ENCODE peak calls at places on chromosomes 2 and 18, in nine cellular contexts. Z is NCI-H146; H is heart right ventricle; X is endothelial cell of umbilical vein; V is stimulated activated CD4-positive, alpha-beta T cell treated with anti-CD3 and anti-CD28 coated beads, Interleukin-15, amount 100 ng/mL, for 48 hours; Y is HEK293T; B is transverse colon; L is GM13976; D is CD4-positive, alpha-beta T cell. A is an unnamed sample.
A peak's percentile ranks its signal among the peaks of the same experiment; 100 is the strongest.

GRCh38 chr2:3557588-3558204 is 437 bp downstream of the RNASEH1 start:
- DNase-seq in Z (peak; percentile 68), H (no peak), X (peak; percentile 10), V (no peak), Y (peak; percentile 40), B (no peak), L (no peak), D (no peak), A (no peak)

GRCh38 chr2:103734911-103735310 is 973.1 kb downstream of the TMEM182 start:
- DNase-seq in Z (no peak), H (no peak), X (no peak), V (no peak), Y (no peak), B (no peak), L (no peak), D (no peak), A (no peak)

GRCh38 chr18:37403100-37403781 is 162.4 kb downstream of the CELF4 start:
- DNase-seq in Z (peak; percentile 57), H (peak; percentile 43), X (no peak), V (no peak), Y (no peak), B (no peak), L (no peak), D (no peak), A (peak; percentile 91)

GRCh38 chr2:54416166-54416798 is 39.8 kb upstream of the SPTBN1 start:
- DNase-seq in Z (no peak), H (no peak), X (peak; percentile 94), V (no peak), Y (no peak), B (no peak), L (no peak), D (no peak), A (no peak)

GRCh38 chr2:70854416-70854815 is 18.8 kb upstream of the CD207 start:
- DNase-seq in Z (no peak), H (no peak), X (no peak), V (no peak), Y (no peak), B (no peak), L (no peak), D (no peak), A (no peak)

GRCh38 chr2:200705305-200705985 is 106.3 kb upstream of the BZW1 start:
- DNase-seq in Z (peak; percentile 1), H (no peak), X (no peak), V (no peak), Y (peak; percentile 26), B (no peak), L (no peak), D (no peak), A (no peak)

GRCh38 chr2:45264227-45265225 is 255.3 kb upstream of the SIX2 start:
- DNase-seq in Z (no peak), H (no peak), X (no peak), V (no peak), Y (no peak), B (no peak), L (no peak), D (no peak), A (no peak)

GRCh38 chr18:49920731-49921130 is 107.4 kb upstream of the ACAA2 start:
- DNase-seq in Z (no peak), H (no peak), X (no peak), V (no peak), Y (no peak), B (no peak), L (no peak), D (no peak), A (no peak)

GRCh38 chr2:8650256-8650655 is 31.6 kb upstream of the ID2 start:
- DNase-seq in Z (no peak), H (no peak), X (no peak), V (no peak), Y (no peak), B (no peak), L (no peak), D (no peak), A (no peak)